ENCODE peak calls at places on chromosomes 6 and 20, in ten cellular contexts. V, D, Z, C, T, F, X, N, I and M are unnamed samples.

GRCh38 chr20:62368629-62369507 is 1.8 kb upstream of the LAMA5 start:
- DNase-seq in V (peak), D (no peak), Z (no peak), C (no peak), T (no peak), F (no peak), X (no peak), N (no peak), I (no peak), M (no peak)

GRCh38 chr6:137681445-137682009 is 185.5 kb upstream of the TNFAIP3 start:
- DNase-seq in V (no peak), D (no peak), Z (no peak), C (no peak), T (no peak), F (no peak), X (no peak), N (no peak), I (no peak), M (no peak)

GRCh38 chr20:55953201-55953600 is 52.1 kb downstream of the CBLN4 start:
- DNase-seq in V (no peak), D (no peak), Z (no peak), C (no peak), T (no peak), F (no peak), X (no peak), N (no peak), I (no peak), M (no peak)

GRCh38 chr20:47019106-47019824 is 124.6 kb downstream of the EYA2 start:
- DNase-seq in V (no peak), D (no peak), Z (no peak), C (no peak), T (no peak), F (no peak), X (no peak), N (no peak), I (peak), M (no peak)

GRCh38 chr6:117484052-117484646 is 1.7 kb downstream of the DCBLD1 start:
- DNase-seq in V (no peak), D (no peak), Z (no peak), C (no peak), T (no peak), F (no peak), X (no peak), N (no peak), I (no peak), M (no peak)

GRCh38 chr6:3162067-3162497 is 4.7 kb upstream of the TUBB2A start:
- DNase-seq in V (peak), D (no peak), Z (no peak), C (no peak), T (no peak), F (peak), X (no peak), N (no peak), I (peak), M (no peak)

GRCh38 chr6:4460595-4461475 is 315.4 kb upstream of the CDYL start:
- DNase-seq in V (peak), D (peak), Z (peak), C (peak), T (peak), F (no peak), X (no peak), N (no peak), I (peak), M (no peak)

GRCh38 chr20:62030834-62031434 is 34.7 kb downstream of the TAF4 start:
- DNase-seq in V (no peak), D (no peak), Z (no peak), C (no peak), T (no peak), F (peak), X (no peak), N (no peak), I (no peak), M (no peak)

GRCh38 chr20:63939061-63939935 is 16.9 kb downstream of the UCKL1 start:
- DNase-seq in V (no peak), D (peak), Z (peak), C (no peak), T (no peak), F (no peak), X (no peak), N (no peak), I (no peak), M (no peak)

GRCh38 chr6:25449774-25450173 is 170.6 kb downstream of the CARMIL1 start:
- DNase-seq in V (peak), D (no peak), Z (no peak), C (no peak), T (no peak), F (no peak), X (no peak), N (no peak), I (peak), M (no peak)

GRCh38 chr6:13931797-13932402 is 7.1 kb downstream of the RNF182 start:
- DNase-seq in V (no peak), D (no peak), Z (no peak), C (no peak), T (no peak), F (no peak), X (no peak), N (no peak), I (no peak), M (no peak)

GRCh38 chr6:117555262-117555849 is 47.0 kb downstream of the GOPC start:
- DNase-seq in V (no peak), D (no peak), Z (no peak), C (no peak), T (no peak), F (no peak), X (no peak), N (no peak), I (peak), M (no peak)

GRCh38 chr20:36435799-36436541 is 105.3 kb upstream of the MYL9 start:
- DNase-seq in V (peak), D (peak), Z (peak), C (no peak), T (peak), F (peak), X (no peak), N (peak), I (peak), M (peak)

GRCh38 chr20:58888521-58889333 is 36.2 kb downstream of the GNAS start:
- DNase-seq in V (peak), D (peak), Z (peak), C (peak), T (peak), F (peak), X (peak), N (peak), I (peak), M (peak)

GRCh38 chr20:59157064-59157463 is 6.6 kb upstream of the ZNF831 start:
- DNase-seq in V (no peak), D (no peak), Z (no peak), C (no peak), T (no peak), F (no peak), X (no peak), N (no peak), I (no peak), M (no peak)

GRCh38 chr20:33005132-33005566 is 916 bp upstream of the SUN5 start:
- DNase-seq in V (peak), D (no peak), Z (no peak), C (no peak), T (no peak), F (peak), X (no peak), N (no peak), I (peak), M (no peak)
- TF ChIP-seq CTCF in V (peak), D (no peak), Z (peak), C (no peak), T (no peak), F (peak), X (peak), N (no peak), I (peak), M (peak)

GRCh38 chr6:112207773-112208172 is 46.6 kb downstream of the LAMA4 start:
- DNase-seq in V (no peak), D (no peak), Z (no peak), C (no peak), T (no peak), F (no peak), X (no peak), N (no peak), I (no peak), M (no peak)
- TF ChIP-seq CTCF in V (no peak), D (no peak), Z (no peak), C (no peak), T (no peak), F (no peak), X (no peak), N (no peak), I (no peak), M (no peak)

GRCh38 chr6:6788394-6789020 is 200.0 kb downstream of the LY86 start:
- DNase-seq in V (peak), D (no peak), Z (no peak), C (no peak), T (no peak), F (peak), X (no peak), N (no peak), I (peak), M (no peak)
- TF ChIP-seq CTCF in V (peak), D (no peak), Z (peak), C (no peak), T (no peak), F (peak), X (peak), N (no peak), I (peak), M (no peak)

GRCh38 chr6:105810105-105810921 is 275.8 kb upstream of the PRDM1 start:
- DNase-seq in V (no peak), D (no peak), Z (peak), C (no peak), T (no peak), F (peak), X (no peak), N (no peak), I (peak), M (no peak)
- TF ChIP-seq CTCF in V (no peak), D (no peak), Z (no peak), C (no peak), T (no peak), F (no peak), X (no peak), N (no peak), I (no peak), M (no peak)

GRCh38 chr6:170443151-170443662 is 109.9 kb downstream of the PSMB1 start:
- DNase-seq in V (peak), D (no peak), Z (no peak), C (no peak), T (peak), F (no peak), X (peak), N (no peak), I (no peak), M (no peak)
- TF ChIP-seq CTCF in V (peak), D (no peak), Z (no peak), C (no peak), T (no peak), F (no peak), X (no peak), N (no peak), I (peak), M (no peak)

GRCh38 chr6:133245033-133245903 is 4.1 kb downstream of the EYA4 start:
- DNase-seq in V (no peak), D (no peak), Z (no peak), C (no peak), T (no peak), F (no peak), X (no peak), N (no peak), I (no peak), M (no peak)
- TF ChIP-seq CTCF in V (no peak), D (no peak), Z (no peak), C (no peak), T (no peak), F (no peak), X (no peak), N (no peak), I (no peak), M (no peak)

DNA sequence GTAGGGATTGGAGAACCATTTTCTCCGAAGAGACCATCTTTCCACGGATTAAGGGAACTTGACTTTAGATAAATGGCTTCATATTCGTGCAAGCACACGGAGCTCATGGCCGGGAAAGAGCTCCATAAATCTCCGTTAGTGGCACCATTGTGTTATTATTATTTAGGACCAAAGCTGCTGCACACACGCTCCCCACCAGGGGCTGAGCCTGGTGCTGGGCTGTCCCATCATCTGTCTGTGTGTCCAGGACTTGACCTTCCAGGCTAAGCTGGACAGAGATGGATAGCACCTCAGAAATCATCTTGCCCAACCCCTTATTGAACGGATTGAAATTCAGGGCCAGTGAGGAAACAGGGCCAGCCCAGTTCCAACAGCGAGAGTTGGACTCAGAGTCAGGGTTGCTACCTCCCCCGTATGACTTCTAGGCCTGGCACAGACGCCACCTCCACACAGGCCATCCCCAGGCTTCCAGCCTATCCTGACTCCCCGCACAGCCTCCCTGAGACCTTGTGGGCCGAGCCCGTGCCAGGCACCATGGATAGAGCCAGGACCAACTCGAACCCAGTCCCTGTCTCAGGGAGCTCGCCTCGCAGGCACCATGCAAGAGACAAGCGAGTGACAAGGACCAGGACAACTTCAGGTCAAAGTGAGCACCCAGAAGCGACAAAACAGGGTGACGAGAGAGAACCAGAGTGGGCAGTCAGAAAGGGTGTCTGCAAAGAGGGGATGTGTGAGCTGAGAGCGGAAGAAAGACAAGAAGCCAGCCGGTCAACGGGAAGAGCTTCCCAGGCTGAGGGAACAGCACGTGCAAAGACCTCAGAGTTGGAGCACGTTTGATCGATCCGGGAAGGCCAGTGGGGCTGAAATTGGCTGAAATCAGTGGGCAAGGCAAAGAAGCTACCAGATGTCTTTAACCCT is 45.4 kb downstream of the KIAA1755 start:
- DNase-seq in V (no peak), D (no peak), Z (no peak), C (no peak), T (no peak), F (no peak), X (no peak), N (no peak), I (no peak), M (no peak)
- TF ChIP-seq CTCF in V (peak), D (no peak), Z (no peak), C (no peak), T (no peak), F (no peak), X (no peak), N (no peak), I (peak), M (no peak)

GRCh38 chr20:24918579-24919566 is 30.2 kb upstream of the CST7 start:
- DNase-seq in V (no peak), D (peak), Z (no peak), C (no peak), T (no peak), F (no peak), X (peak), N (no peak), I (no peak), M (no peak)

GRCh38 chr20:24917056-24917455 is 32.0 kb upstream of the CST7 start:
- DNase-seq in V (no peak), D (peak), Z (no peak), C (no peak), T (no peak), F (no peak), X (peak), N (no peak), I (no peak), M (no peak)

GRCh38 chr20:24915892-24916291 is 33.2 kb upstream of the CST7 start:
- DNase-seq in V (no peak), D (peak), Z (no peak), C (no peak), T (no peak), F (no peak), X (peak), N (no peak), I (no peak), M (no peak)

GRCh38 chr20:24916412-24916811 is 32.7 kb upstream of the CST7 start:
- DNase-seq in V (no peak), D (peak), Z (no peak), C (no peak), T (no peak), F (no peak), X (peak), N (no peak), I (no peak), M (no peak)

GRCh38 chr20:24917797-24918578 is 31.1 kb upstream of the CST7 start:
- DNase-seq in V (peak), D (peak), Z (peak), C (no peak), T (peak), F (peak), X (peak), N (no peak), I (peak), M (peak)
- TF ChIP-seq CTCF in V (peak), D (no peak), Z (peak), C (peak), T (peak), F (peak), X (peak), N (no peak), I (peak), M (peak)

DNA sequence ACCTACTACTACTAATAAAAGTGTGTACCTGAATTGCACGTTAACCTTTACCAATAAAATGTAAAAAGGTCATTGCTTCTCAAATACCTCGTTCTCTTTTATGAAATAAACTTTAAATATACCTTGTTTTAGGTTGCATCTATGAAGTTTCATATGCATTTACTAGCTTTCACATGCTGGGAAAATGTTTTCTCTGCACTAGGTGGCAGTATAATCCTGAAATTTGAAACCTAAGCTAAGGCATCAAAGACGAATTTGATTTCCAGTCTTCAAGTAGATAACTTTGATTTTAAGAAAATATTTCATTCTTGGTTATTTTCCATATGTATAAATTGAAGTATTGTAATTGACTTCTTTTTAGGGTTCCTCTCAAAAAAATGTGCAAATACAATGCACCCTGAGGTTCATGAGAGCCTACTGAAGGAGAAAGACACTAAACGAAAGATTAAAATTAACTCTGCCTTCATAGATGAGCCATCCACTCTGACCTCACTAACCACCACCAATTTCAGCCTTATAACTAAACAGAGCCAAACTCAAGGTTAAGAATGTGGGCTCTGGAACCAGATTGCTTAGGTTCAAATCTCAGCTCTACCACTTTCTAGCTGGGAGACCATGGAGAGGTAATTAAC is 7.3 kb upstream of the COL9A1 start:
- DNase-seq in V (no peak), D (no peak), Z (no peak), C (no peak), T (no peak), F (peak), X (no peak), N (no peak), I (peak), M (no peak)
- TF ChIP-seq CTCF in V (peak), D (no peak), Z (peak), C (no peak), T (no peak), F (peak), X (peak), N (no peak), I (peak), M (peak)